ENCODE peak calls at places on chromosomes 11 and 22, in nine cellular contexts. One of them, this sample, is unnamed.

GRCh38 chr22:40525250-40525884 is 111.2 kb downstream of the MRTFA start:
- DNase-seq in left ventricle myocardium inferior: peak
- DNase-seq in cardiac muscle cell: peak
- DNase-seq in naive thymus-derived CD4-positive, alpha-beta T cell: peak
- DNase-seq in progenitor cell of endocrine pancreas: no peak
- DNase-seq in retina: peak
- DNase-seq in thoracic aorta: no peak
- DNase-seq in naive thymus-derived CD8-positive, alpha-beta T cell: peak
- DNase-seq in GM20000: no peak
- DNase-seq in this sample: peak

GRCh38 chr11:86610559-86611341 is 61.7 kb downstream of the ME3 start:
- DNase-seq in left ventricle myocardium inferior: no peak
- DNase-seq in cardiac muscle cell: peak
- DNase-seq in naive thymus-derived CD4-positive, alpha-beta T cell: no peak
- DNase-seq in progenitor cell of endocrine pancreas: no peak
- DNase-seq in retina: no peak
- DNase-seq in thoracic aorta: no peak
- DNase-seq in naive thymus-derived CD8-positive, alpha-beta T cell: no peak
- DNase-seq in GM20000: no peak
- DNase-seq in this sample: no peak

GRCh38 chr11:1302461-1303073 is 6.9 kb downstream of the TOLLIP start:
- DNase-seq in left ventricle myocardium inferior: no peak
- DNase-seq in cardiac muscle cell: no peak
- DNase-seq in naive thymus-derived CD4-positive, alpha-beta T cell: no peak
- DNase-seq in progenitor cell of endocrine pancreas: no peak
- DNase-seq in retina: no peak
- DNase-seq in thoracic aorta: no peak
- DNase-seq in naive thymus-derived CD8-positive, alpha-beta T cell: no peak
- DNase-seq in GM20000: no peak
- DNase-seq in this sample: no peak

GRCh38 chr22:42138122-42138770 is 7.6 kb upstream of the CYP2D6 start:
- DNase-seq in left ventricle myocardium inferior: no peak
- DNase-seq in cardiac muscle cell: no peak
- DNase-seq in naive thymus-derived CD4-positive, alpha-beta T cell: no peak
- DNase-seq in progenitor cell of endocrine pancreas: no peak
- DNase-seq in retina: no peak
- DNase-seq in thoracic aorta: no peak
- DNase-seq in naive thymus-derived CD8-positive, alpha-beta T cell: no peak
- DNase-seq in GM20000: no peak
- DNase-seq in this sample: no peak

GRCh38 chr11:86955111-86955673 is at the start of gene FZD4:
- DNase-seq in left ventricle myocardium inferior: peak
- DNase-seq in cardiac muscle cell: peak
- DNase-seq in naive thymus-derived CD4-positive, alpha-beta T cell: peak
- DNase-seq in progenitor cell of endocrine pancreas: peak
- DNase-seq in retina: peak
- DNase-seq in thoracic aorta: peak
- DNase-seq in naive thymus-derived CD8-positive, alpha-beta T cell: no peak
- DNase-seq in GM20000: peak
- DNase-seq in this sample: peak

GRCh38 chr11:107040447-107041444 is 22.5 kb upstream of the GUCY1A2 start:
- DNase-seq in left ventricle myocardium inferior: no peak
- DNase-seq in cardiac muscle cell: no peak
- DNase-seq in naive thymus-derived CD4-positive, alpha-beta T cell: no peak
- DNase-seq in progenitor cell of endocrine pancreas: no peak
- DNase-seq in retina: no peak
- DNase-seq in thoracic aorta: no peak
- DNase-seq in naive thymus-derived CD8-positive, alpha-beta T cell: no peak
- DNase-seq in GM20000: no peak
- DNase-seq in this sample: no peak

GRCh38 chr11:14544611-14545010 is 24.4 kb upstream of the PSMA1 start:
- DNase-seq in left ventricle myocardium inferior: no peak
- DNase-seq in cardiac muscle cell: no peak
- DNase-seq in naive thymus-derived CD4-positive, alpha-beta T cell: no peak
- DNase-seq in progenitor cell of endocrine pancreas: no peak
- DNase-seq in retina: no peak
- DNase-seq in thoracic aorta: no peak
- DNase-seq in naive thymus-derived CD8-positive, alpha-beta T cell: no peak
- DNase-seq in GM20000: peak
- DNase-seq in this sample: no peak

GRCh38 chr22:35467788-35468187 is 67.8 kb downstream of the MCM5 start:
- DNase-seq in left ventricle myocardium inferior: peak
- DNase-seq in cardiac muscle cell: peak
- DNase-seq in naive thymus-derived CD4-positive, alpha-beta T cell: no peak
- DNase-seq in progenitor cell of endocrine pancreas: no peak
- DNase-seq in retina: peak
- DNase-seq in thoracic aorta: peak
- DNase-seq in naive thymus-derived CD8-positive, alpha-beta T cell: no peak
- DNase-seq in GM20000: no peak
- DNase-seq in this sample: peak

GRCh38 chr11:7143908-7144307 is 55.1 kb downstream of the RBMXL2 start:
- DNase-seq in left ventricle myocardium inferior: no peak
- DNase-seq in cardiac muscle cell: peak
- DNase-seq in naive thymus-derived CD4-positive, alpha-beta T cell: no peak
- DNase-seq in progenitor cell of endocrine pancreas: no peak
- DNase-seq in retina: peak
- DNase-seq in thoracic aorta: no peak
- DNase-seq in naive thymus-derived CD8-positive, alpha-beta T cell: no peak
- DNase-seq in GM20000: no peak
- DNase-seq in this sample: no peak

GRCh38 chr11:1988667-1989317 is 8.8 kb downstream of the H19 start:
- DNase-seq in left ventricle myocardium inferior: peak
- DNase-seq in cardiac muscle cell: peak
- DNase-seq in naive thymus-derived CD4-positive, alpha-beta T cell: no peak
- DNase-seq in progenitor cell of endocrine pancreas: no peak
- DNase-seq in retina: peak
- DNase-seq in thoracic aorta: no peak
- DNase-seq in naive thymus-derived CD8-positive, alpha-beta T cell: no peak
- DNase-seq in GM20000: no peak
- DNase-seq in this sample: peak

GRCh38 chr11:106278391-106278790 is 200.9 kb downstream of the AASDHPPT start:
- DNase-seq in left ventricle myocardium inferior: no peak
- DNase-seq in cardiac muscle cell: no peak
- DNase-seq in naive thymus-derived CD4-positive, alpha-beta T cell: no peak
- DNase-seq in progenitor cell of endocrine pancreas: no peak
- DNase-seq in retina: no peak
- DNase-seq in thoracic aorta: no peak
- DNase-seq in naive thymus-derived CD8-positive, alpha-beta T cell: no peak
- DNase-seq in GM20000: no peak
- DNase-seq in this sample: no peak

GRCh38 chr11:93392862-93393261 is 62.3 kb downstream of the DEUP1 start:
- DNase-seq in left ventricle myocardium inferior: no peak
- DNase-seq in cardiac muscle cell: no peak
- DNase-seq in naive thymus-derived CD4-positive, alpha-beta T cell: no peak
- DNase-seq in progenitor cell of endocrine pancreas: no peak
- DNase-seq in retina: no peak
- DNase-seq in thoracic aorta: no peak
- DNase-seq in naive thymus-derived CD8-positive, alpha-beta T cell: no peak
- DNase-seq in GM20000: no peak
- DNase-seq in this sample: no peak

GRCh38 chr11:61334434-61335354 is 1.7 kb downstream of the TKFC start:
- DNase-seq in left ventricle myocardium inferior: no peak
- DNase-seq in cardiac muscle cell: no peak
- DNase-seq in naive thymus-derived CD4-positive, alpha-beta T cell: no peak
- DNase-seq in progenitor cell of endocrine pancreas: no peak
- DNase-seq in retina: no peak
- DNase-seq in thoracic aorta: no peak
- DNase-seq in naive thymus-derived CD8-positive, alpha-beta T cell: no peak
- DNase-seq in GM20000: no peak
- DNase-seq in this sample: no peak

GRCh38 chr11:120186799-120187591 is 23.8 kb upstream of the OAF start:
- DNase-seq in left ventricle myocardium inferior: no peak
- DNase-seq in cardiac muscle cell: no peak
- DNase-seq in naive thymus-derived CD4-positive, alpha-beta T cell: no peak
- DNase-seq in progenitor cell of endocrine pancreas: no peak
- DNase-seq in retina: no peak
- DNase-seq in thoracic aorta: no peak
- DNase-seq in naive thymus-derived CD8-positive, alpha-beta T cell: no peak
- DNase-seq in GM20000: peak
- DNase-seq in this sample: peak

GRCh38 chr22:50208939-50209892 is 8.4 kb downstream of the SELENOO start:
- DNase-seq in left ventricle myocardium inferior: no peak
- DNase-seq in cardiac muscle cell: no peak
- DNase-seq in naive thymus-derived CD4-positive, alpha-beta T cell: no peak
- DNase-seq in progenitor cell of endocrine pancreas: no peak
- DNase-seq in retina: no peak
- DNase-seq in thoracic aorta: no peak
- DNase-seq in naive thymus-derived CD8-positive, alpha-beta T cell: no peak
- DNase-seq in GM20000: no peak
- DNase-seq in this sample: no peak

GRCh38 chr11:70002433-70002832 is 75.7 kb upstream of the ANO1 start:
- DNase-seq in left ventricle myocardium inferior: no peak
- DNase-seq in cardiac muscle cell: no peak
- DNase-seq in naive thymus-derived CD4-positive, alpha-beta T cell: peak
- DNase-seq in progenitor cell of endocrine pancreas: no peak
- DNase-seq in retina: no peak
- DNase-seq in thoracic aorta: no peak
- DNase-seq in naive thymus-derived CD8-positive, alpha-beta T cell: no peak
- DNase-seq in GM20000: no peak
- DNase-seq in this sample: no peak

GRCh38 chr22:30881361-30882180 is 87.0 kb downstream of the MORC2 start:
- DNase-seq in left ventricle myocardium inferior: peak
- DNase-seq in cardiac muscle cell: peak
- DNase-seq in naive thymus-derived CD4-positive, alpha-beta T cell: no peak
- DNase-seq in progenitor cell of endocrine pancreas: peak
- DNase-seq in retina: peak
- DNase-seq in thoracic aorta: no peak
- DNase-seq in naive thymus-derived CD8-positive, alpha-beta T cell: peak
- DNase-seq in GM20000: no peak
- DNase-seq in this sample: peak

GRCh38 chr22:43878831-43879550 is 12.8 kb downstream of the PNPLA5 start:
- DNase-seq in left ventricle myocardium inferior: no peak
- DNase-seq in cardiac muscle cell: no peak
- DNase-seq in naive thymus-derived CD4-positive, alpha-beta T cell: no peak
- DNase-seq in progenitor cell of endocrine pancreas: no peak
- DNase-seq in retina: no peak
- DNase-seq in thoracic aorta: no peak
- DNase-seq in naive thymus-derived CD8-positive, alpha-beta T cell: no peak
- DNase-seq in GM20000: no peak
- DNase-seq in this sample: no peak

GRCh38 chr11:112279901-112280267 is 19.2 kb upstream of the PLET1 start:
- DNase-seq in left ventricle myocardium inferior: peak
- DNase-seq in cardiac muscle cell: peak
- DNase-seq in naive thymus-derived CD4-positive, alpha-beta T cell: peak
- DNase-seq in progenitor cell of endocrine pancreas: peak
- DNase-seq in retina: peak
- DNase-seq in thoracic aorta: no peak
- DNase-seq in naive thymus-derived CD8-positive, alpha-beta T cell: peak
- DNase-seq in GM20000: peak
- DNase-seq in this sample: peak

GRCh38 chr11:66686100-66686785 is 8.6 kb upstream of the RBM4B start:
- DNase-seq in left ventricle myocardium inferior: no peak
- DNase-seq in cardiac muscle cell: no peak
- DNase-seq in naive thymus-derived CD4-positive, alpha-beta T cell: no peak
- DNase-seq in progenitor cell of endocrine pancreas: no peak
- DNase-seq in retina: no peak
- DNase-seq in thoracic aorta: no peak
- DNase-seq in naive thymus-derived CD8-positive, alpha-beta T cell: no peak
- DNase-seq in GM20000: no peak
- DNase-seq in this sample: no peak

GRCh38 chr22:30858976-30859713 is 109.4 kb downstream of the MORC2 start:
- DNase-seq in left ventricle myocardium inferior: no peak
- DNase-seq in cardiac muscle cell: no peak
- DNase-seq in naive thymus-derived CD4-positive, alpha-beta T cell: no peak
- DNase-seq in progenitor cell of endocrine pancreas: no peak
- DNase-seq in retina: no peak
- DNase-seq in thoracic aorta: no peak
- DNase-seq in naive thymus-derived CD8-positive, alpha-beta T cell: no peak
- DNase-seq in GM20000: peak
- DNase-seq in this sample: no peak

GRCh38 chr11:68683952-68684384 is 376 bp upstream of the GAL start:
- DNase-seq in left ventricle myocardium inferior: no peak
- DNase-seq in cardiac muscle cell: no peak
- DNase-seq in naive thymus-derived CD4-positive, alpha-beta T cell: no peak
- DNase-seq in progenitor cell of endocrine pancreas: no peak
- DNase-seq in retina: no peak
- DNase-seq in thoracic aorta: no peak
- DNase-seq in naive thymus-derived CD8-positive, alpha-beta T cell: peak
- DNase-seq in GM20000: no peak
- DNase-seq in this sample: no peak

GRCh38 chr11:28837599-28837998 is 729.4 kb downstream of the METTL15 start:
- DNase-seq in left ventricle myocardium inferior: no peak
- DNase-seq in cardiac muscle cell: no peak
- DNase-seq in naive thymus-derived CD4-positive, alpha-beta T cell: no peak
- DNase-seq in progenitor cell of endocrine pancreas: no peak
- DNase-seq in retina: no peak
- DNase-seq in thoracic aorta: no peak
- DNase-seq in naive thymus-derived CD8-positive, alpha-beta T cell: no peak
- DNase-seq in GM20000: no peak
- DNase-seq in this sample: no peak

GRCh38 chr11:95690100-95690499 is 99.5 kb downstream of the FAM76B start:
- DNase-seq in left ventricle myocardium inferior: no peak
- DNase-seq in cardiac muscle cell: no peak
- DNase-seq in naive thymus-derived CD4-positive, alpha-beta T cell: no peak
- DNase-seq in progenitor cell of endocrine pancreas: no peak
- DNase-seq in retina: no peak
- DNase-seq in thoracic aorta: no peak
- DNase-seq in naive thymus-derived CD8-positive, alpha-beta T cell: no peak
- DNase-seq in GM20000: no peak
- DNase-seq in this sample: no peak